ENCODE peak calls at places on chromosome 1, in four cellular contexts. J is uterus, R is dorsolateral prefrontal cortex, Y is tibial nerve. W is an unnamed sample.

GRCh38 chr1:212607206-212607923 is 1.2 kb upstream of the ATF3 start:
- DNase-seq in Y (peak), J (peak), R (no peak), W (peak)

GRCh38 chr1:245987997-245988392 is 519.1 kb downstream of the SMYD3 start:
- DNase-seq in J (no peak), R (no peak), Y (no peak), W (no peak)

GRCh38 chr1:228452194-228453021 is 34.8 kb upstream of the RNF187 start:
- DNase-seq in R (no peak), J (no peak), Y (no peak), W (no peak)

GRCh38 chr1:52142220-52143153 is 598 bp downstream of the ZFYVE9 start:
- DNase-seq in J (peak), Y (peak), R (peak), W (peak)

GRCh38 chr1:218377143-218377660 is 32.1 kb downstream of the TGFB2 start:
- DNase-seq in R (no peak), Y (no peak), J (no peak), W (no peak)

GRCh38 chr1:31122779-31123178 is 57.3 kb upstream of the PUM1 start:
- DNase-seq in Y (no peak), R (no peak), J (no peak), W (no peak)

GRCh38 chr1:117146570-117147340 is 25.2 kb upstream of the TRIM45 start:
- DNase-seq in R (no peak), Y (no peak), J (no peak), W (no peak)

GRCh38 chr1:59856725-59857338 is 42.1 kb downstream of the HOOK1 start:
- DNase-seq in R (no peak), Y (no peak), J (no peak), W (no peak)

GRCh38 chr1:29461115-29461739 is 224.9 kb downstream of the PTPRU start:
- DNase-seq in R (no peak), J (no peak), Y (no peak), W (no peak)

GRCh38 chr1:117537291-117537920 is 68.4 kb upstream of the TENT5C start:
- DNase-seq in Y (no peak), R (no peak), J (no peak), W (peak)

GRCh38 chr1:32899586-32900296 is 1.4 kb downstream of the TMEM54 start:
- DNase-seq in R (no peak), Y (no peak), J (no peak), W (no peak)

GRCh38 chr1:66549017-66549416 is 15.1 kb downstream of the SGIP1 start:
- DNase-seq in J (no peak), Y (no peak), R (no peak), W (no peak)

GRCh38 chr1:222202831-222203230 is 345.1 kb downstream of the HHIPL2 start:
- DNase-seq in Y (no peak), J (no peak), R (no peak), W (no peak)

GRCh38 chr1:116356673-116357072 is 16.4 kb upstream of the ATP1A1 start:
- DNase-seq in Y (no peak), J (no peak), R (no peak), W (no peak)

GRCh38 chr1:116836099-116836498 is 73.6 kb upstream of the PTGFRN start:
- DNase-seq in J (no peak), Y (no peak), R (no peak), W (no peak)

GRCh38 chr1:31856140-31856539 is 40.3 kb upstream of the SPOCD1 start:
- DNase-seq in J (no peak), R (no peak), Y (no peak), W (no peak)

GRCh38 chr1:161168906-161169305 is 2.7 kb downstream of the PPOX start:
- DNase-seq in J (no peak), Y (no peak), R (no peak), W (no peak)

GRCh38 chr1:32754282-32755097 is 51.9 kb upstream of the SYNC start:
- DNase-seq in J (no peak), R (peak), Y (no peak), W (peak)

GRCh38 chr1:200376521-200376920 is 33.3 kb downstream of the ZNF281 start:
- DNase-seq in J (no peak), R (no peak), Y (no peak), W (no peak)

GRCh38 chr1:86538775-86539174 is 8.1 kb upstream of the CLCA4 start:
- DNase-seq in R (no peak), Y (no peak), J (no peak), W (no peak)

GRCh38 chr1:113057006-113057405 is 16.0 kb upstream of the LRIG2 start:
- DNase-seq in J (no peak), Y (no peak), R (no peak), W (no peak)

GRCh38 chr1:153513023-153513422 is 22.8 kb downstream of the S100A6 start:
- DNase-seq in R (no peak), Y (no peak), J (no peak), W (no peak)

GRCh38 chr1:191582169-191582568 is 576.1 kb upstream of the RGS18 start:
- DNase-seq in R (no peak), J (no peak), Y (no peak), W (no peak)

GRCh38 chr1:161258439-161259386 is at the start of gene PCP4L1:
- DNase-seq in Y (no peak), J (peak), R (peak), W (peak)

GRCh38 chr1:244011251-244011650 is 39.8 kb upstream of the ZBTB18 start:
- DNase-seq in R (no peak), J (no peak), Y (no peak), W (no peak)

GRCh38 chr1:183989078-183989577 is 48.4 kb downstream of the COLGALT2 start:
- DNase-seq in R (peak), J (no peak), Y (no peak), W (no peak)

GRCh38 chr1:14742181-14742980 is 143.9 kb downstream of the KAZN start:
- DNase-seq in Y (no peak), R (no peak), J (no peak), W (no peak)

GRCh38 chr1:162872981-162873380 is 12.0 kb upstream of the CCDC190 start:
- DNase-seq in Y (no peak), R (no peak), J (no peak), W (no peak)

GRCh38 chr1:90142697-90143096 is 147.8 kb downstream of the ZNF326 start:
- DNase-seq in Y (no peak), R (no peak), J (no peak), W (no peak)

GRCh38 chr1:113684153-113684541 is 75.1 kb downstream of the PHTF1 start:
- DNase-seq in J (peak), Y (peak), R (no peak), W (no peak)

GRCh38 chr1:56532359-56532696 is 47.0 kb downstream of the PLPP3 start:
- DNase-seq in J (peak), R (no peak), Y (no peak), W (no peak)

GRCh38 chr1:228333739-228334115 is 72.9 kb downstream of the TRIM11 start:
- DNase-seq in J (no peak), R (no peak), Y (no peak), W (no peak)

GRCh38 chr1:23664837-23665795 is 26.5 kb upstream of the RPL11 start:
- DNase-seq in Y (peak), J (no peak), R (no peak), W (no peak)

GRCh38 chr1:27862671-27863551 is 9.4 kb upstream of the THEMIS2 start:
- DNase-seq in R (no peak), Y (peak), J (no peak), W (peak)

GRCh38 chr1:221704291-221704690 is 37.6 kb downstream of the DUSP10 start:
- DNase-seq in R (no peak), Y (no peak), J (no peak), W (no peak)

GRCh38 chr1:159443063-159443750 is 3.7 kb downstream of the OR10J1 start:
- DNase-seq in Y (no peak), R (no peak), J (no peak), W (no peak)

DNA sequence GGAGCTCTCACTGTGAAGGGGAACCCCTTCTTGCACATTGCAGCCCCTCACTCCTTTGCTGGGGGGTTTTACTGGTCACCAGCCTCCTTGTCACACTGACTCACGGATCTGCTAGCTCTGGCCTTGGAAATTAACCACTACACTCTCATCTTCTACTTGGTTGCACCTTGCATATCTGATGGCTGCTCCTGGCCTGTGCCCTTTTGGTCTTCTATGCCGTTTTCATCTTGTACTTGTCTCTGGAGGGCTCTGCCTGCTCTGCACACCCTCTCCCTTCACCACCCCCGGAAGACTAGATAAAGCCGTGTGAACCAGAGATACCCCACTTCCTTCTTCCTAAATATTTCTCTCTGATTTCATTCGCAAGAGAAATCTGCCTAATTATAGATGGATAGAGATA is 44.6 kb downstream of the CD247 start:
- DNase-seq in J (no peak), R (no peak), Y (no peak), W (no peak)
- H3K4me3 ChIP-seq in J (no peak), R (no peak), Y (no peak), W (no peak)

GRCh38 chr1:203267912-203268311 is 37.4 kb upstream of the BTG2 start:
- DNase-seq in J (peak), R (no peak), Y (no peak), W (peak)

GRCh38 chr1:203269654-203270020 is 35.7 kb upstream of the BTG2 start:
- DNase-seq in J (peak), R (no peak), Y (no peak), W (no peak)

GRCh38 chr1:203265541-203265940 is 36.1 kb upstream of the CHIT1 start:
- DNase-seq in J (peak), R (no peak), Y (no peak), W (no peak)

GRCh38 chr1:203268901-203269653 is 36.2 kb upstream of the BTG2 start:
- DNase-seq in Y (peak), J (peak), R (no peak), W (peak)

DNA sequence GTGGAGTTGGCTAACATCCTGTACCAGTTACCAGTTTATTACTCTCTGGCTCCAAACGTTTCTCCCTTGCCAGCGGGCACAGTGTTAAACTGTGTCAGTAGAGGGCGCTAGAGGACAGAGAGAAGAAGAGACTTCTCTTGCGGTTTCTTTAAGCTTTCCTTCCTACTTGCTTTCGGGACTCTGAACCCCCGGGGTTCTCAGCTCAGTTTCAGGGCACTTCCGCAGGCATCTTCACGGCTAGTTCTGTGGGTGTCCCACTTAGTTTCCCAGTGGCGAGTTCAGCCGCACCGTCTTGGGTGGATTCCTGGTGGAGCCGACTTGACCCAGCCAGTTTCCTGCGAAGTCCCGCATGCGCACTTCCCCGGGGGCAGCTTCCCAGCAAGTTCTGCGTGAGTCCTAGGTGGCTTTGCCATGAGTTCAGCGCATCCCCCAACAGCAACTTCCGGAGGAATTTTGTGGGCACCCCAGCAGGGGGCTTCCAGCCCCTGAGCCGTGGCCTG is 37.9 kb upstream of the BTG2 start:
- DNase-seq in Y (peak), R (peak), J (peak), W (peak)
- H3K27ac ChIP-seq in Y (peak), R (peak), J (peak), W (peak)

GRCh38 chr1:165481820-165482532 is 37.0 kb upstream of the RXRG start:
- DNase-seq in R (no peak), J (peak), Y (peak), W (no peak)

GRCh38 chr1:165485716-165486115 is 40.8 kb upstream of the RXRG start:
- DNase-seq in Y (no peak), R (no peak), J (no peak), W (no peak)

GRCh38 chr1:165490175-165490574 is 45.2 kb upstream of the RXRG start:
- DNase-seq in J (no peak), Y (peak), R (no peak), W (no peak)

GRCh38 chr1:165483412-165483811 is 38.5 kb upstream of the RXRG start:
- DNase-seq in J (no peak), R (no peak), Y (no peak), W (no peak)

DNA sequence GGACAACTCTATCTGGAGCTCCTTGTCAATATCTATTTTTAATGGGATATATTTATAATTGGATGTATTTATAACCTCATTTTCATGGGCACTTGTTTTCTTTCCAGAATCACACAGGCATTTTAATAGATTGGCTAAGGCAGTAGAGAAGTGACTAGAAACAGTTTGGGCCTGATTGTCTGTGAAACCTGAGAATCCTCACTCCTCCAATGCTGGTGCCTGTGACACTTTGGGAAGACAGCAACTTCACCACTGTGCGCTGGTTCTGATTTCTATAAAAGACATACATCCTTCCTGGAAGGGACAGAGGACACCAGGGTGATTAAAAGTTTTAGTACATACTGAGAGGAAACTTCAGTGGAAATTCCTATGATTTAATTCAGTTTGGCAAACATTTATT is 39.6 kb upstream of the RXRG start:
- DNase-seq in R (no peak), Y (no peak), J (no peak), W (no peak)
- H3K4me3 ChIP-seq in R (no peak), Y (no peak), J (no peak), W (no peak)

GRCh38 chr1:99661780-99662179 is 15.9 kb downstream of the PALMD start:
- DNase-seq in J (no peak), R (no peak), Y (no peak), W (no peak)
- H3K27ac ChIP-seq in J (peak), R (no peak), Y (peak), W (peak)